ENCODE peak calls at places on chromosome 7, in six cellular contexts. I, D, Y, Q, L and O are unnamed samples.

GRCh38 chr7:4845740-4846142 is 16.1 kb downstream of the PAPOLB start:
- DNase-seq in D (no peak), I (no peak), L (no peak), Q (no peak), Y (peak; percentile 34), O (no peak)

GRCh38 chr7:97004931-97005763 is at the start of gene DLX6:
- DNase-seq in D (peak; percentile 85), I (peak; percentile 38), L (no peak), Y (peak; percentile 78), Q (no peak), O (no peak)

GRCh38 chr7:33061282-33061928 is 1.2 kb downstream of the NT5C3A start:
- DNase-seq in D (no peak), L (no peak), Q (no peak), I (no peak), Y (no peak), O (no peak)

GRCh38 chr7:50595538-50596102 is 30.4 kb upstream of the DDC start:
- DNase-seq in Y (no peak), D (peak; percentile 22), L (no peak), I (peak; percentile 56), Q (peak; percentile 54), O (no peak)

GRCh38 chr7:157426463-157427301 is 89.9 kb downstream of the DNAJB6 start:
- DNase-seq in L (no peak), I (no peak), Q (no peak), Y (no peak), D (no peak), O (no peak)

GRCh38 chr7:30260246-30260768 is 24.1 kb upstream of the ZNRF2 start:
- DNase-seq in Q (no peak), Y (no peak), L (no peak), D (no peak), I (no peak), O (no peak)

GRCh38 chr7:91383186-91383585 is 119.0 kb downstream of the FZD1 start:
- DNase-seq in Q (peak; percentile 27), I (no peak), Y (no peak), L (no peak), D (no peak), O (no peak)

GRCh38 chr7:39971924-39972323 is 21.9 kb downstream of the CDK13 start:
- DNase-seq in D (no peak), I (no peak), L (no peak), Q (no peak), Y (no peak), O (no peak)

GRCh38 chr7:36405409-36405803 is 15.7 kb downstream of the ANLN start:
- DNase-seq in Y (no peak), I (no peak), D (no peak), Q (no peak), L (no peak), O (no peak)
- H3K27ac ChIP-seq in Y (no peak overlapping the region), I (no peak overlapping the region), D (no peak overlapping the region), Q (no peak overlapping the region), L (no peak overlapping the region), O (no peak overlapping the region)

GRCh38 chr7:132577206-132578049 is 1.2 kb upstream of the PLXNA4 start:
- DNase-seq in L (no peak), D (peak; percentile 5), Q (peak; percentile 24), I (peak; percentile 51), Y (peak; percentile 88), O (peak; percentile 20)
- TF ChIP-seq CTCF in L (no peak), D (no peak), Q (peak; percentile 17), I (no peak), Y (no peak), O (no peak)

GRCh38 chr7:45923818-45924217 is 2.7 kb upstream of the IGFBP3 start:
- DNase-seq in Q (no peak), D (no peak), Y (no peak), I (no peak), L (no peak), O (no peak)
- H3K27ac ChIP-seq in Q (peak overlapping the region; percentile 9), D (peak overlapping the region; percentile 39), Y (no peak overlapping the region), I (no peak overlapping the region), L (no peak overlapping the region), O (no peak overlapping the region)

GRCh38 chr7:133789951-133790350 is 337.2 kb upstream of the LRGUK start:
- DNase-seq in Q (no peak), D (no peak), I (no peak), L (no peak), Y (no peak), O (no peak)
- TF ChIP-seq CTCF in Q (peak; percentile 50), D (no peak), I (no peak), L (no peak), Y (no peak), O (no peak)

DNA sequence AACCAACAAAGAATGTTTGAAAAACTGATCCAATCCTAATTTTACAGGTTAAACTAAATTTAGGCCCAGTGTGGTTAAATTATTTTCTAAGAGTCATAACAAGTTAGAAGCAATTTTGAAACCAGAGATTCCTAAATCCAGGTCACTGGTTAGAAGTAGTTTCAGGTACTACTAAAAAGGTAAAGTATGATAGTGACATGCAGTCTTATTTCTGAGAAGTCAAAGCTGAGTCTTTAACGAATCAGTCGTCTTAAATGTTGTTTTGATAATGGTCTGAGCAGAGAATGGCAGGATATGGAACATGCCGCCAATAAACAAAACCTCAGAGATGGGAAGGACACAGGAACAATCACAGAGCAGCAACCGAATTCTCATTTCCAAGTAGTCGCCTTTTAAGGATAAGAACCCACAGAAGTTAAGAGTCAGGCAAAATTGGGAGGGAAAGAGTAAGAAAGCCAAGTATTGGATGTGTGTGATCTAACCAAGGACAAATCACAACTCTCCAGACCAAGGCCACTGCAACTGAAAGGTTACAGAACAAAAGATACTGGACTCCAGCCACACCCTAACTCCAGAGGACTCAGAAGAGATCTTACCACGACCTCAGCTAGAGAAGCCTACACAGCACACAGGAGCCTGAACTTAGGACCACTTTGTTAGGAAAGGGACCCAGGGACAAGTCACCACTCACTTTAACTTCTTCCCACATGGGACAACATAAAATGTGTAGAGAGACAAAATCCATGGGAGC is 19.7 kb downstream of the TMEM243 start:
- DNase-seq in L (no peak), Y (no peak), D (no peak), I (no peak), Q (no peak), O (no peak)
- H3K27ac ChIP-seq in L (no peak overlapping the region), Y (no peak overlapping the region), D (no peak overlapping the region), I (no peak overlapping the region), Q (no peak overlapping the region), O (no peak overlapping the region)

DNA sequence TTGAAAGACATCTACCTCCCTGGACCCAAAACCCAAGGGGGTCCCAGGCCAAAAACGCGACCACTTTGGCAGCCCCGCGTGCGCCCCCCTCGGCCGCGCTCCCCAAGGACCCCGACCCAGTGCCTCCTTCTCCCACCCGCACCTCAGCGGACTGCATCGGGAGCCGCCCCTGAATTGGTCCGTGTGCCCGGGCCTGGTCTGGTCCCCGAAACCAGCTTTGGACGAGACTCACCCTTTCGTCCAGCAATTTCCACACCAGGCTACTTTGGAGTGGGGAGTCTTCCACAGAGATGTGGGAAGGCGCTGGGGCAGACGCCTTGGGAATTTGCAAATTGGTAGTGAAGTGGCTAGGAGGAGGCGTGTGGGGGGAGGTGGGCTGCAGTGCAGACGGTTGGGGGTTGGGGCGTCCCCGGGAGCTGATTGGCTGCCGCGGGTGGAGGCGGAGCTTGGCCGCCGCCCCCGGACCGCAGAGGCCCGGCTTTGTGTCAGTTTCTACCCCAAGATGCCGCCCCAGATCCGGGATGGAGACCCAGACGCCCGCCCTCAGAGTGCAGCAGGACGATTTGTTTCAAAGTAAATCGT is 16.9 kb downstream of the TCAF1 start:
- DNase-seq in D (peak; percentile 37), Q (peak; percentile 72), I (peak; percentile 43), L (no peak), Y (peak; percentile 79), O (no peak)
- TF ChIP-seq CTCF in D (no peak), Q (no peak), I (no peak), L (no peak), Y (no peak), O (no peak)

GRCh38 chr7:123666492-123666891 is 10.8 kb downstream of the LMOD2 start:
- DNase-seq in I (no peak), Y (no peak), D (no peak), L (no peak), Q (no peak), O (no peak)
- H3K27ac ChIP-seq in I (no peak overlapping the region), Y (no peak overlapping the region), D (no peak overlapping the region), L (no peak overlapping the region), Q (no peak overlapping the region), O (no peak overlapping the region)

DNA sequence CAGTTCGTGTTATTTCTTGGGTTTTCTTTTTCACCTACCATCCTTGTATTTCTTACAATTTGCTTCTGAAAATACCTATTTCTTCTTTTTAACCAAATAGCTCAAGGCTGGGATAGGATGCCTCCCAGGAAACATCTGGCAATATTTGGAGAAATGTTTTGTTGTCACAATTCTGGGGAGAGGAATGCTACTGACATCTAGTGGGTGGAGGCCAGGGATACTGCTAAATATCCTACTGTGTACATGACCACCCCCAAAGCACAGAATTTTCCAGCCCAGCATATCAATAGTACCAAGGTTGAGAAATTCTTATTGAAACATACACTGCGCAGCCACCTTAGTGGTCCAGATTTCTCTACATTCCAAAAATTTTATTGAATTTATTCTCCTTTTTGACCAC is 55.5 kb downstream of the CNTNAP2 start:
- DNase-seq in D (no peak), I (no peak), Q (peak; percentile 14), Y (no peak), L (no peak), O (no peak)
- TF ChIP-seq CTCF in D (no peak), I (no peak), Q (peak; percentile 35), Y (no peak), L (no peak), O (no peak)

GRCh38 chr7:116776046-116776445 is 86.3 kb upstream of the CAPZA2 start:
- DNase-seq in L (no peak), Q (no peak), D (no peak), Y (no peak), I (no peak), O (no peak)
- H3K27ac ChIP-seq in L (no peak overlapping the region), Q (peak overlapping the region; percentile 69), D (no peak overlapping the region), Y (peak overlapping the region; percentile 72), I (no peak overlapping the region), O (peak overlapping the region; percentile 43)

DNA sequence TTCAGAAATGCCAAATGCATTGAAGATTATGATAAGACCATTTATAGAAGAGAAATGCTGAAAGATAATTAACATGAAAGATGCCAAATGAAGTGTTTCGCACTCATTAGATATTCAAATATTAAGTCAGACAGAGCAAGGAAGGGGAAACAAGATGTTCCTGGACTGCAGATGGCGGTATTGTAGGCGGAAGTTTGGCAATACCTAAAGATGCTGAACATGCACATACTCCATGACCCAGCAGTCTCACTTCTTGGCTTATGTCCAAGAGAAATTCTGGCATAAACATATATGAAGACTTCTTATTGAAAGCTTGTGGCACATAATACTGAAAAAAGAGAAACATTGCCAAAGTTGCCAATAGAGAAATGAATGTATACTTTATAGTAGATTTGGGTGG is 325.4 kb upstream of the SEMA3C start:
- DNase-seq in Y (no peak), D (peak; percentile 20), Q (peak; percentile 24), L (no peak), I (no peak), O (no peak)
- TF ChIP-seq CTCF in Y (no peak), D (no peak), Q (peak; percentile 35), L (no peak), I (no peak), O (no peak)